ENCODE peak calls at places on chromosomes 4 and X, in four cellular contexts. F is HepG2, E is K562, Z is GM12878. Y is an unnamed sample.

GRCh38 chrX:52556741-52557140 is 39.9 kb upstream of the XAGE1B start:
- DNase-seq in F (no peak), E (no peak), Z (no peak), Y (no peak)

GRCh38 chrX:76428243-76429130 is 977 bp downstream of the MAGEE1 start:
- DNase-seq in F (no peak), E (no peak), Z (no peak), Y (peak)

GRCh38 chrX:23901065-23901464 is 6.7 kb downstream of the APOO start:
- DNase-seq in F (peak), E (no peak), Z (no peak), Y (no peak)

GRCh38 chrX:80816051-80816450 is 6.4 kb upstream of the BRWD3 start:
- DNase-seq in F (no peak), E (no peak), Z (no peak), Y (no peak)

GRCh38 chr4:42483426-42484379 is 86.4 kb downstream of the SHISA3 start:
- DNase-seq in F (no peak), E (no peak), Z (no peak), Y (no peak)

GRCh38 chrX:48703642-48704481 is 7.3 kb downstream of the SUV39H1 start:
- DNase-seq in F (no peak), E (no peak), Z (no peak), Y (no peak)

GRCh38 chr4:151676301-151676700 is 84.5 kb downstream of the GATB start:
- DNase-seq in F (no peak), E (no peak), Z (no peak), Y (no peak)

GRCh38 chrX:37302569-37302968 is 46.6 kb upstream of the PRRG1 start:
- DNase-seq in F (peak), E (no peak), Z (no peak), Y (peak)

GRCh38 chrX:373641-374471 is 12.9 kb downstream of the PPP2R3B start:
- DNase-seq in F (peak), E (no peak), Z (no peak), Y (peak)

GRCh38 chr4:52076731-52077130 is 25.6 kb downstream of the SPATA18 start:
- DNase-seq in F (no peak), E (no peak), Z (no peak), Y (peak)

GRCh38 chr4:53908661-53909078 is 155.7 kb downstream of the CHIC2 start:
- DNase-seq in F (peak), E (peak), Z (peak), Y (no peak)

GRCh38 chr4:119104644-119105273 is 30.9 kb upstream of the MYOZ2 start:
- DNase-seq in F (no peak), E (no peak), Z (no peak), Y (no peak)

GRCh38 chrX:37679230-37679629 is 6.4 kb upstream of the XK start:
- DNase-seq in F (no peak), E (no peak), Z (no peak), Y (no peak)

GRCh38 chrX:1264556-1264955 is 4.1 kb upstream of the CSF2RA start:
- DNase-seq in F (peak), E (no peak), Z (no peak), Y (no peak)

DNA sequence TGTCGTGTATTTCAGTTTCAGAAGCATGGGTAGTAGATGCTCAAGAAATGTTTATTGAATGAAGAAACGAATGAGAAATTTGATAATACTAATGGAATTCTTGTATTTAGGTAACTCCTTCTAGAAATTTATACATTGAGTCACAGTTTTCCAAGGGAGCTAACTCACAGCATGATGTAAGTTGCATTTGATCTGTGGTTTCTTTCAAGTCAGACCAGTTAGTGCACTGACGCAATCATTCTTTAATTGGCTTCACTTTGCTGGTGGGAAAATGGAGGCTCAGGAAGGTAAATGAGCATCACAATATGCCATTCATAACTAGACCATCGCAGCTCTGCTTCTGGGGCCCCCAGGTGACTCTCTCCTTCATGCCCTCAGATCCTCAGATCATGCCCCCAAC is 17.3 kb upstream of the CWH43 start:
- DNase-seq in F (no peak), E (no peak), Z (no peak), Y (no peak)
- TF ChIP-seq CBFB in F (no peak), E (no peak), Z (no peak), Y (no peak)

DNA sequence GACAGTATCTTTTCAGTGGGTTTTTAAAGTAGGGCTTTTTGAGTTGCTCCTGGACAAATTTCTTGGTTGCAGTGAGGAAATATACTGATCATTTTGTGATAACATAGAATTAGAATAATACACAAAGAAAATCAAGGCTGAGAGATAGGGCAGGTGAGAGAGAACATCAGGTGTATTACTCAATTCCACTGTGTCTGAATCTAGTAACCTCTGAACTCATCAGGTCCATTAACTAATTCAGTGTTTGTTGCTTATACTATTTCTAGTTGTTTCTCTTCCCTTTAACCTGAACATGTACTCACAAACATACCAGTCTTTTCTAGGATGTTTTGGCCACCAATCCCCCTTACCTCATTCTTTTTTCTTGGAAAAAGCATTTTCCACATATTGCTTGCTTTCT is 470.5 kb upstream of the IGFBP7 start:
- DNase-seq in F (no peak), E (no peak), Z (no peak), Y (no peak)
- TF ChIP-seq CTCF in F (no peak), E (no peak), Z (no peak), Y (no peak)

DNA sequence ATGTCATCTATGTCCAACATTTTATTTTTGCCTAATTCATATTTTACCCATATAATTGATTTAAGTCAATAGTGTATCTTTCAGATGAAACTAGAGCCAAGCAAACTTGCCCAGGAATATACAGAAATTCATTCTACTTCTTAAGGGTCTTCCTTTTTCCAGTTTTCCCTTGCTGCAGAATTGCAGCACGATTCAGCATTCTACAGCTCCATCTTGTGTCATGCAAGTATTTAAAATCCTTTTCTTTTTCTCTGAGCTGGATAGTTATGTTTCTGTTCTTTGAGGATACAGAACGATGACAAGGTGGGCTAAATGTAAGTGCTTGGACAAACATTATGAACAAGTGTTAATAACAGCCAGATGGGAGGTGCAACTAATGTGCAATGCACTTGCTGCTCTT is 1821.8 kb downstream of the ARAP2 start:
- DNase-seq in F (no peak), E (no peak), Z (no peak), Y (no peak)
- TF ChIP-seq CBFB in F (no peak), E (no peak), Z (no peak), Y (no peak)

GRCh38 chrX:6363193-6363592 is 134.5 kb upstream of the NLGN4X start:
- DNase-seq in F (no peak), E (no peak), Z (no peak), Y (no peak)
- TF ChIP-seq CTCF in F (no peak), E (no peak), Z (no peak), Y (no peak)

GRCh38 chrX:19682712-19683331 is 167.5 kb upstream of the MAP3K15 start:
- DNase-seq in F (no peak), E (no peak), Z (no peak), Y (peak)
- TF ChIP-seq CBFB in F (no peak), E (no peak), Z (no peak), Y (no peak)

GRCh38 chrX:56800801-56801200 is 71.8 kb downstream of the NBDY start:
- DNase-seq in F (no peak), E (no peak), Z (no peak), Y (no peak)
- TF ChIP-seq CTCF in F (peak), E (no peak), Z (no peak), Y (no peak)

Y was measured in WTC11.